ENCODE peak calls at places on chromosomes 4 and X, in six cellular contexts. M is WTC11, R is HepG2, A is endothelial cell of umbilical vein, U is H1, X is K562. T is an unnamed sample.

GRCh38 chr4:73189274-73189810 is 69.3 kb downstream of the ANKRD17 start:
- DNase-seq in M (no peak), R (no peak), A (peak), U (no peak), X (no peak), T (no peak)

GRCh38 chr4:37604464-37604863 is 81.7 kb downstream of the RELL1 start:
- DNase-seq in M (no peak), R (no peak), A (peak), U (no peak), X (no peak), T (no peak)

GRCh38 chr4:73341454-73341853 is 62.6 kb upstream of the ALB start:
- DNase-seq in M (peak), R (peak), A (peak), U (no peak), X (peak), T (peak)

GRCh38 chr4:139188648-139189416 is 11.8 kb upstream of the ELF2 start:
- DNase-seq in M (no peak), R (no peak), A (no peak), U (no peak), X (peak), T (no peak)

GRCh38 chr4:39469429-39470077 is 10.7 kb downstream of the LIAS start:
- DNase-seq in M (peak), R (peak), A (peak), U (no peak), X (peak), T (peak)

GRCh38 chrX:106698693-106699092 is 27.8 kb upstream of the RNF128 start:
- DNase-seq in M (no peak), R (no peak), A (no peak), U (no peak), X (no peak), T (no peak)

GRCh38 chrX:72048515-72049455 is 82.9 kb downstream of the RTL5 start:
- DNase-seq in M (peak), R (no peak), A (no peak), U (no peak), X (no peak), T (peak)

GRCh38 chrX:30504309-30504708 is 73.3 kb downstream of the TASL start:
- DNase-seq in M (no peak), R (peak), A (peak), U (no peak), X (peak), T (peak)

GRCh38 chr4:149291463-149291862 is 524.2 kb downstream of the IQCM start:
- DNase-seq in M (no peak), R (no peak), A (peak), U (no peak), X (no peak), T (no peak)
- TF ChIP-seq JUN in M (no peak), R (no peak), A (no peak), U (no peak), X (no peak), T (no peak)

DNA sequence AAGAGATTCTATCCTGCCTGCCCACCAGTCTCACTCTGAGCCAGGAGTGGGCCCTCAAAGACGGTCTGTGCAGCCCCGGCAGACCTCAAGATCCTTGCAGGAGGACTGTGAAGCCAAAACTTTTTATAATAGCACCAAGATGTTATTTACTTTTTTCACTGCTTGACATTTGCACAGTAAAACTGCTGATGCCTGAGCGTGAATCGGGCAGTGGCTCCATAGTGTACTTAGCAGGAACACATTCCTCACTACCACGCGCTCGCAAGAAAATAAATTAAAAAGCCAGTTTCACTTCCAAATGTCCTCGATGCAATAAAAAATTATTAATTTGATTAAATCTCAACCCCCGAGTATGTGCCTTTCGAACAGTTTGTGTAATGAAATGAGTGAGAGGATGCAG is 22.5 kb downstream of the GPM6B start:
- DNase-seq in M (no peak), R (no peak), A (no peak), U (no peak), X (no peak), T (no peak)
- TF ChIP-seq JUN in M (no peak), R (no peak), A (no peak), U (no peak), X (no peak), T (no peak)

GRCh38 chr4:140690093-140690492 is 66.1 kb downstream of the TBC1D9 start:
- DNase-seq in M (no peak), R (no peak), A (no peak), U (no peak), X (no peak), T (no peak)

GRCh38 chr4:140695483-140695882 is 60.7 kb downstream of the TBC1D9 start:
- DNase-seq in M (no peak), R (no peak), A (no peak), U (no peak), X (no peak), T (no peak)

GRCh38 chr4:140691369-140691768 is 64.8 kb downstream of the TBC1D9 start:
- DNase-seq in M (no peak), R (peak), A (peak), U (no peak), X (no peak), T (peak)

GRCh38 chr4:140689628-140690027 is 66.6 kb downstream of the TBC1D9 start:
- DNase-seq in M (no peak), R (no peak), A (no peak), U (no peak), X (no peak), T (no peak)

DNA sequence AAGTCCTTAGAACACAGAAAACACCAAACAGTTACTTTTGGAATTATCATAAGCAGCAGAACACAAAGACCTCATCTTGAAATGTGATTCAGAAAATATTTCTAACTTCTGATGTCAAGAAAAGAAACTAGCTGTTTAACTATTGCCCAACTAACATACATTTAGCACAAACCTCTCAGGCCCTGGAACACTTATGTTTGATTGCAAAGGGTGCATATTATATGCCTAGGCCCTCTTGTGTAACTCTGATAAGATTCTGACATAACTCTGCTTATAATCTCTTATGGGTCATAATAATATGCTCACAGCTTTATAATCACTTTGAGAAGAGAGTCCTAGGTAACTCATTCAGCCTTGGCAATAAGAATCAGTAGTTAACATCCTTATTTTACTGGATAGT is 62.6 kb downstream of the TBC1D9 start:
- DNase-seq in M (no peak), R (no peak), A (no peak), U (no peak), X (no peak), T (no peak)
- TF ChIP-seq JUN in M (no peak), R (no peak), A (no peak), U (no peak), X (no peak), T (no peak)

GRCh38 chrX:130079824-130080406 is 30.4 kb downstream of the ELF4 start:
- DNase-seq in M (peak), R (peak), A (peak), U (no peak), X (peak), T (peak)
- TF ChIP-seq JUN in M (no peak), R (no peak), A (no peak), U (no peak), X (no peak), T (no peak)

GRCh38 chrX:133321441-133321840 is 93.8 kb downstream of the GPC4 start:
- DNase-seq in M (no peak), R (no peak), A (no peak), U (no peak), X (no peak), T (no peak)
- TF ChIP-seq JUN in M (no peak), R (no peak), A (no peak), U (no peak), X (no peak), T (no peak)

DNA sequence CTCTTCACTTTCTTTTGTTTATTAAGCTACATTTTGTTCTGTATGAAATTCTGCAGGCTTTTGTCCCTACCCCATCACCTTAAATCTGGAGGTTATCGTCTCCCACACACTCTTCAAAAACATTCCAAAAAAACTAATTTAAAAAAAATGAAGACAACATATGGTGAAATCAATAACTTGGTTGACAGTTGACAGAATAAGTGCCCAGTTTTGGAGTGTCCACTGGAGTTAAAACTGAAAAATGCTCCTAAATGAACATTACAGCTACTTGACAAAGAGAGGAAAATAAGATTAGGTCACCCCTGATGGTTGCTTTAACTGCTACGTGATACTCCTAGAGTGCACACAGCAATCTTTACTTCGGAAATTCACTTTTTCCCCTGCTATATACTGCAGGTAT is 618 bp upstream of the ZNF827 start:
- DNase-seq in M (no peak), R (no peak), A (peak), U (no peak), X (no peak), T (no peak)
- TF ChIP-seq JUN in M (no peak), R (no peak), A (no peak), U (no peak), X (no peak), T (no peak)

GRCh38 chrX:10634681-10635161 is 14.3 kb upstream of the MID1 start:
- DNase-seq in M (no peak), R (no peak), A (no peak), U (no peak), X (no peak), T (peak)
- TF ChIP-seq JUN in M (no peak), R (no peak), A (no peak), U (no peak), X (no peak), T (peak)

GRCh38 chr4:16217300-16218051 is 8.8 kb downstream of the TAPT1 start:
- DNase-seq in M (no peak), R (no peak), A (no peak), U (no peak), X (no peak), T (no peak)
- TF ChIP-seq JUN in M (no peak), R (no peak), A (no peak), U (no peak), X (no peak), T (no peak)

GRCh38 chr4:68927165-68927564 is 24.4 kb downstream of the UGT2A3 start:
- DNase-seq in M (no peak), R (no peak), A (no peak), U (no peak), X (no peak), T (no peak)
- TF ChIP-seq JUN in M (no peak), R (no peak), A (no peak), U (no peak), X (no peak), T (no peak)

T was measured in A549.